ENCODE peak calls at places on chromosomes 2 and 18, in four cellular contexts. S is WTC11, Z is HepG2, F is K562. W is an unnamed sample.

GRCh38 chr2:238915596-238915995 is 67.7 kb downstream of the TWIST2 start:
- DNase-seq in F (no peak), S (peak; percentile 4), Z (no peak), W (no peak)

GRCh38 chr18:48789259-48789812 is 161.4 kb downstream of the SMAD7 start:
- DNase-seq in F (no peak), Z (no peak), S (no peak), W (no peak)

GRCh38 chr2:128780434-128781080 is 461.9 kb upstream of the HS6ST1 start:
- DNase-seq in F (no peak), Z (no peak), S (no peak), W (no peak)

GRCh38 chr2:232879618-232880494 is 9.8 kb downstream of the SNORC start:
- DNase-seq in F (no peak), Z (no peak), S (no peak), W (no peak)

GRCh38 chr2:236790991-236791390 is 221.4 kb downstream of the ACKR3 start:
- DNase-seq in F (no peak), S (no peak), Z (no peak), W (no peak)

GRCh38 chr2:142323206-142323605 is 192.4 kb upstream of the LRP1B start:
- DNase-seq in F (no peak), Z (no peak), S (no peak), W (no peak)

GRCh38 chr2:232951891-232952290 is 61.2 kb downstream of the NGEF start:
- DNase-seq in F (no peak), Z (no peak), S (no peak), W (no peak)

GRCh38 chr2:151707857-151708256 is 26.4 kb downstream of the NEB start:
- DNase-seq in Z (no peak), S (no peak), F (no peak), W (no peak)

GRCh38 chr2:158953926-158954763 is 14.3 kb upstream of the TANC1 start:
- DNase-seq in Z (peak; percentile 77), S (no peak), F (no peak), W (peak; percentile 71)

GRCh38 chr2:51027968-51028367 is 4.0 kb downstream of the NRXN1 start:
- DNase-seq in Z (no peak), F (no peak), S (no peak), W (no peak)

GRCh38 chr18:22710628-22711380 is 222.3 kb upstream of the RBBP8 start:
- DNase-seq in S (peak; percentile 19), Z (no peak), F (no peak), W (peak; percentile 32)

GRCh38 chr2:228507870-228508269 is 326.4 kb upstream of the SPHKAP start:
- DNase-seq in S (peak; percentile 23), Z (no peak), F (no peak), W (no peak)

GRCh38 chr2:10481666-10482157 is 33.6 kb upstream of the ODC1 start:
- DNase-seq in Z (no peak), F (no peak), S (no peak), W (no peak)

GRCh38 chr18:38250981-38251380 is 685.4 kb upstream of the CELF4 start:
- DNase-seq in F (no peak), Z (no peak), S (no peak), W (no peak)

GRCh38 chr18:24014986-24015896 is 687 bp downstream of the TTC39C start:
- DNase-seq in F (no peak), S (peak; percentile 51), Z (peak; percentile 13), W (peak; percentile 68)

GRCh38 chr18:9482790-9483189 is 7.5 kb downstream of the RALBP1 start:
- DNase-seq in F (no peak), S (no peak), Z (no peak), W (no peak)

GRCh38 chr2:241074901-241075540 is 27.1 kb downstream of the MTERF4 start:
- DNase-seq in F (no peak), S (no peak), Z (no peak), W (no peak)

GRCh38 chr2:108367776-108368175 is 10.0 kb upstream of the SULT1C4 start:
- DNase-seq in Z (no peak), F (no peak), S (no peak), W (no peak)

GRCh38 chr2:142008135-142008744 is 122.6 kb downstream of the LRP1B start:
- DNase-seq in F (no peak), Z (no peak), S (no peak), W (no peak)

GRCh38 chr2:163778045-163778753 is 42.4 kb upstream of the FIGN start:
- DNase-seq in S (no peak), Z (no peak), F (no peak), W (no peak)

GRCh38 chr18:39863916-39864315 is 2091.1 kb upstream of the PIK3C3 start:
- DNase-seq in S (no peak), F (no peak), Z (no peak), W (no peak)

GRCh38 chr2:66561645-66562336 is 126.9 kb downstream of the MEIS1 start:
- DNase-seq in S (no peak), Z (no peak), F (no peak), W (no peak)

GRCh38 chr18:71707985-71708500 is 836.1 kb downstream of the CBLN2 start:
- DNase-seq in Z (no peak), S (no peak), F (no peak), W (no peak)

GRCh38 chr2:235577404-235578330 is 83.8 kb downstream of the AGAP1 start:
- DNase-seq in F (no peak), Z (peak; percentile 85), S (no peak), W (no peak)

GRCh38 chr18:31154186-31154585 is 8.5 kb downstream of the DSC1 start:
- DNase-seq in Z (no peak), S (no peak), F (no peak), W (no peak)

GRCh38 chr2:203687161-203687560 is 19.3 kb upstream of the CD28 start:
- DNase-seq in S (no peak), Z (no peak), F (no peak), W (no peak)

GRCh38 chr2:216863029-216863428 is 3.2 kb upstream of the TNP1 start:
- DNase-seq in Z (no peak), F (no peak), S (no peak), W (no peak)
- TF ChIP-seq ELF4 in Z (no peak), F (no peak), S (no peak), W (no peak)

DNA sequence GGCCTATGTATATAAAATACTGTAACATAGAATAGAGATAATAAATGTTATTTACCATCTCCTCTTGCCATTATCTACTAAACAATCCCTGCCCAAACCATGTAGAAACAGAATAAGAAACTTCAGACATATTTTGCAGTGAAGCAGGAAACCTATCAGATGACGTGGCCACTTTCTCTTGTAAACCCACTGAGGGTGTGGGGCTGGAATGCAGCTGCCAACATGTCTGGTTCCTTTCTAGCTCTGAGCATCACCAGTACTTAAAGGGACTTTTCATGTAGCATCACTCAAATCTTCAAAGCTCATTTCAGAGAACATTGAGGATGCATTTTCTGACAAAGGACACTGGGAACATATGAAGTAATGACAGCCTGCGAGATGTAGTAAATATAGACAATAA is 251.8 kb downstream of the LPIN1 start:
- DNase-seq in S (no peak), Z (no peak), F (no peak), W (no peak)
- TF ChIP-seq ELF4 in S (no peak), Z (no peak), F (no peak), W (no peak)

DNA sequence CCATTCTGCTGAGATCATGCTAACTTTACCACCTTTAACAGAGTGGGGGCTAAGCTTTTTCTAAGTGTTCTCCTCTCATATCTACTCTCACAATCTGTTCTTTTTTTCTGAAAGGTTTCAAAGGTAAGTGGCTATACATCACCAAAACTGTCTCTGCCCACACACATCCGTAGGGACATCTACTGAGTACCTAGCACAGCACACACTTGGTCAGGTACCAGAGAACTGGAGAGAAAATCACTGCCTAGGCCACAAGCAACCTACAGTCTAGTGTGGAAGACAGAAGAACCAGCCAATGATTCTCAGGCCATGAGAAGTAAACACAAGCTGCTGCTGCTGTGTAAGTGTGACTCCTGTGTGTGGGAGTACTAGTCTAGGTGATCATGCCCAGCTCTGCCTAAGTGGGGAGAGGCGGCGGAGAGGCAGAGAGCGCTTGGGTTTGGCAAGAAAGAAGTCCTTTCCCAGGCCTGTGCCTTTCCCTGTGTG is 176.1 kb upstream of the ZFP36L2 start:
- DNase-seq in S (no peak), F (no peak), Z (no peak), W (no peak)
- TF ChIP-seq ELF4 in S (no peak), F (no peak), Z (no peak), W (no peak)

DNA sequence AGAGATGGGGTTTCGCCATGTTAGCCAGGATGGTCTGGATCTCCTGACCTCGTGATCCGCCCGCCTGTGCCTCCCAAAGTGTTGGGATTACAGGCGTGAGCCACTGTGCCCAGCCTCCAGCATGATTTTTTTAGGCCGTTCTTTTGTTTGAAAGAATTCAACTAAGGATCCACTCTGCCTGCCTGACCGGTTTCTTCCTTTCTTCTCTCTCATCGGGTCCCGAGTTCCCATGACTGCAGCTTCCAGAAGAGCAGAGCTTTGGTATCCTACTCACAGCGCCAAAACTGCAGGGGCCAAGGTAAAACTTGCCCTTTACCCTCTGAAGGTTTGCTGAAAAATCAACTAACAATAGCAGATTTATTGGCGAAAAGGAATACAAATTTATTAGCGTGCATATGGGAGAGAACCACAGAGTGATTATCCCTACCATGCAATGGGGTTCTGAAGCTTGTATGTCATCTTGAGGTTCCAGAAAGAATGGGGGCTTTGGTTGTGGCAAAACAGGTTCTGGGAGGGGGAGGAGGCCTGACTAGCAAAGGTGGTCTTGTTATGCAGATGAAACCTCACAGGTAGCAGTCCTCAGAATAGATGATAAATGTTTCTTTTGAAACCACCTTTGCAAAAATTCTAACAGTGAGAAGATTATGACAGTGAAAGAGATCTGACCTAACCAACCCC is 87.0 kb upstream of the MSH6 start:
- DNase-seq in Z (no peak), F (no peak), S (peak; percentile 35), W (no peak)
- TF ChIP-seq ELF4 in Z (no peak), F (no peak), S (no peak), W (no peak)

DNA sequence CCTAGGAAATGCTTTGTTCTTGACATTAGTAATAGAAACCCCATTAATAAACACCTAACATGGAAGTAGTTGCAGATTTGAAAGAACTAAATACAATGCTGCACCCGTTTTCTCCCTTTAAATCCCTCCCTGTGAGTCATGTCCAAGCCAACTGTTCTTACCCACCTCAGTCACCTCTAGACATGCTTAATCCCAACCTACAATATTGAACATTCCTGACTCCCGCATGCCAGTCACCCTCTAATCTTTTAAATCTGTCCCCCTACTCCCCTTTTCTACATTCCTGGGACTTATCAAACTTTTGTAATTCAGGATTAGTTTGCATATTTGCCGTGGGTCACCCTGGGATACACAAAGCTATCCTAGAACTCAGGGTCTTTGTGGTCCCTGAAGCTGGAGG is 374.6 kb downstream of the IRS1 start:
- DNase-seq in Z (peak; percentile 45), F (no peak), S (no peak), W (no peak)
- TF ChIP-seq ELF4 in Z (no peak), F (no peak), S (no peak), W (no peak)

GRCh38 chr2:28956890-28957289 is 24.2 kb upstream of the TOGARAM2 start:
- DNase-seq in S (peak; percentile 33), Z (no peak), F (no peak), W (no peak)
- TF ChIP-seq ELF4 in S (no peak), Z (no peak), F (no peak), W (no peak)

GRCh38 chr2:216619411-216620393 is 13.5 kb upstream of the IGFBP2 start:
- DNase-seq in F (no peak), S (no peak), Z (peak; percentile 62), W (no peak)
- TF ChIP-seq ELF4 in F (peak; percentile 83), S (no peak), Z (no peak), W (no peak)